ENCODE peak calls at places on chromosomes 4 and X, in four cellular contexts. G, N, K and Y are unnamed samples.

GRCh38 chrX:34655496-34656258 is 1.4 kb downstream of the TMEM47 start:
- DNase-seq in G (no peak), K (peak), N (no peak), Y (peak)

GRCh38 chrX:131288738-131289511 is at the start of gene IGSF1:
- DNase-seq in G (no peak), K (no peak), N (no peak), Y (peak)

GRCh38 chr4:122842984-122843531 is 16.4 kb downstream of the FGF2 start:
- DNase-seq in K (no peak), N (peak), G (no peak), Y (no peak)

GRCh38 chr4:117560329-117560728 is 474.0 kb upstream of the NDST3 start:
- DNase-seq in N (peak), K (peak), G (no peak), Y (peak)

GRCh38 chr4:23097251-23097650 is 404.5 kb downstream of the GBA3 start:
- DNase-seq in N (peak), K (peak), G (no peak), Y (peak)

GRCh38 chr4:59091376-59092142 is 1981.4 kb upstream of the IGFBP7 start:
- DNase-seq in G (no peak), N (peak), K (no peak), Y (no peak)

GRCh38 chrX:150478496-150479492 is 89.6 kb upstream of the MTM1 start:
- DNase-seq in K (no peak), G (no peak), N (no peak), Y (no peak)

GRCh38 chrX:149825424-149825823 is 43.7 kb downstream of the MAGEA9 start:
- DNase-seq in G (no peak), K (peak), N (peak), Y (peak)

GRCh38 chrX:10729000-10729399 is 108.6 kb upstream of the MID1 start:
- DNase-seq in G (no peak), K (no peak), N (no peak), Y (no peak)

GRCh38 chr4:47623916-47624554 is 139.0 kb downstream of the ATP10D start:
- DNase-seq in G (no peak), K (peak), N (no peak), Y (peak)

GRCh38 chrX:39728852-39729587 is 368.7 kb downstream of the BCOR start:
- DNase-seq in K (no peak), G (no peak), N (no peak), Y (no peak)

GRCh38 chr4:25308761-25309160 is 3.8 kb upstream of the ZCCHC4 start:
- DNase-seq in G (no peak), K (peak), N (no peak), Y (no peak)

GRCh38 chr4:183396187-183396738 is 48.2 kb upstream of the CDKN2AIP start:
- DNase-seq in G (no peak), N (no peak), K (no peak), Y (no peak)

GRCh38 chrX:38805294-38806053 is 4.2 kb downstream of the MID1IP1 start:
- DNase-seq in G (peak), N (peak), K (peak), Y (peak)

GRCh38 chr4:95674451-95675095 is 125.8 kb upstream of the UNC5C start:
- DNase-seq in K (no peak), N (no peak), G (no peak), Y (peak)

GRCh38 chr4:100977746-100978397 is 369.5 kb downstream of the PPP3CA start:
- DNase-seq in K (no peak), N (no peak), G (no peak), Y (peak)

GRCh38 chr4:39846135-39846534 is 131.6 kb downstream of the PDS5A start:
- DNase-seq in G (no peak), K (peak), N (peak), Y (no peak)

GRCh38 chrX:105636667-105637066 is 185.7 kb upstream of the NRK start:
- DNase-seq in G (no peak), K (peak), N (peak), Y (no peak)

GRCh38 chr4:61079976-61080375 is 120.2 kb upstream of the ADGRL3 start:
- DNase-seq in G (no peak), N (peak), K (no peak), Y (no peak)

GRCh38 chr4:40251366-40251765 is 54.5 kb downstream of the RHOH start:
- DNase-seq in G (no peak), N (peak), K (no peak), Y (no peak)